ENCODE peak calls at places on chromosome 18, in eight cellular contexts. L is T47D; Y is NCI-H1092 treated with DMSO at 0.1 percent for 48 hours; R is putamen; U is neural progenitor cell; P is iris pigment epithelial cell; N is stimulated activated CD8-positive, alpha-beta memory T cell treated with anti-CD3 and anti-CD28 coated beads, Interleukin-2, amount 100 ng/mL, for 1 hour; Z is LHCN-M2. O is an unnamed sample.

GRCh38 chr18:28960146-28960545 is 783.2 kb upstream of the CDH2 start:
- DNase-seq in L (no peak), Z (peak; percentile 61), R (no peak), U (no peak), P (peak; percentile 50), Y (no peak), N (no peak), O (no peak)

GRCh38 chr18:48973731-48974130 is 23.0 kb upstream of the SMAD7 start:
- DNase-seq in Z (no peak), R (no peak), N (no peak), Y (no peak), L (no peak), U (no peak), P (no peak), O (no peak)

GRCh38 chr18:45266023-45266422 is 349.3 kb upstream of the SLC14A2 start:
- DNase-seq in P (no peak), Z (no peak), N (no peak), L (no peak), Y (no peak), R (no peak), U (no peak), O (no peak)

GRCh38 chr18:38023871-38024270 is 458.3 kb upstream of the CELF4 start:
- DNase-seq in L (no peak), U (no peak), Y (no peak), P (no peak), N (no peak), R (no peak), Z (no peak), O (no peak)

GRCh38 chr18:50044402-50044801 is 150.5 kb downstream of the MYO5B start:
- DNase-seq in U (peak; percentile 16), L (no peak), R (no peak), N (no peak), Z (no peak), Y (no peak), P (no peak), O (no peak)

GRCh38 chr18:26655614-26656400 is 107.5 kb upstream of the KCTD1 start:
- DNase-seq in R (peak; percentile 75), Z (peak; percentile 17), P (peak; percentile 42), U (peak; percentile 76), Y (peak; percentile 28), N (no peak), L (peak; percentile 39), O (no peak)

GRCh38 chr18:48838921-48839818 is 111.6 kb downstream of the SMAD7 start:
- DNase-seq in U (no peak), N (no peak), Y (no peak), L (no peak), P (peak; percentile 84), R (no peak), Z (peak; percentile 65), O (no peak)

GRCh38 chr18:12838178-12838634 is 45.8 kb downstream of the PTPN2 start:
- DNase-seq in N (no peak), Y (no peak), Z (peak; percentile 92), R (no peak), U (no peak), P (peak; percentile 94), L (no peak), O (no peak)

GRCh38 chr18:41731887-41732286 is 223.1 kb upstream of the PIK3C3 start:
- DNase-seq in U (no peak), R (no peak), P (peak; percentile 58), N (no peak), Y (no peak), Z (peak; percentile 34), L (no peak), O (no peak)

GRCh38 chr18:40006553-40007073 is 1948.4 kb upstream of the PIK3C3 start:
- DNase-seq in R (no peak), Y (no peak), N (no peak), U (peak; percentile 28), L (no peak), P (no peak), Z (peak; percentile 39), O (no peak)

GRCh38 chr18:60279394-60279793 is 93.2 kb downstream of the MC4R start:
- DNase-seq in N (no peak), Z (no peak), P (no peak), R (no peak), L (no peak), U (no peak), Y (no peak), O (no peak)

GRCh38 chr18:54636217-54636616 is 45.2 kb downstream of the DYNAP start:
- DNase-seq in P (no peak), U (no peak), Z (no peak), L (no peak), R (no peak), N (no peak), Y (no peak), O (no peak)

GRCh38 chr18:50742947-50743346 is 76.9 kb downstream of the MRO start:
- DNase-seq in R (no peak), U (no peak), P (no peak), Y (no peak), N (no peak), L (no peak), Z (no peak), O (no peak)

GRCh38 chr18:623760-624620 is 27.2 kb downstream of the CLUL1 start:
- DNase-seq in P (peak; percentile 82), Z (peak; percentile 70), U (peak; percentile 80), N (peak; percentile 37), L (no peak), Y (peak; percentile 34), R (peak; percentile 80), O (peak; percentile 78)

GRCh38 chr18:79022603-79023002 is 43.0 kb downstream of the SALL3 start:
- DNase-seq in R (no peak), L (no peak), P (no peak), Y (no peak), Z (no peak), N (no peak), U (no peak), O (no peak)

GRCh38 chr18:59063912-59064311 is 75.8 kb upstream of the SEC11C start:
- DNase-seq in U (no peak), N (no peak), P (no peak), Z (no peak), R (no peak), Y (no peak), L (no peak), O (no peak)

GRCh38 chr18:58264846-58265245 is 220.8 kb downstream of the NEDD4L start:
- DNase-seq in U (no peak), P (no peak), Z (peak; percentile 20), N (no peak), Y (no peak), L (no peak), R (no peak), O (no peak)